ENCODE peak calls at places on chromosome 14, in eight cellular contexts. W is HCT116, G is mesenchymal stem cell, V is SJCRH30, O is kidney, K is A549, U is body of pancreas, E is GM12878. L is an unnamed sample.

GRCh38 chr14:36556811-36557433 is 25.5 kb downstream of the NKX2-8 start:
- DNase-seq in W (peak; percentile 19), G (peak; percentile 21), V (peak; percentile 15), O (no peak), K (peak; percentile 50), U (no peak), E (no peak), L (no peak)

GRCh38 chr14:60647081-60647836 is 2.0 kb downstream of the SIX1 start:
- DNase-seq in W (no peak), G (peak; percentile 48), V (peak; percentile 61), O (peak; percentile 53), K (no peak), U (no peak), E (no peak), L (no peak)

GRCh38 chr14:52835122-52835903 is 43.9 kb upstream of the GNPNAT1 start:
- DNase-seq in W (peak; percentile 57), G (peak; percentile 83), V (peak; percentile 15), O (no peak), K (peak; percentile 66), U (peak; percentile 16), E (no peak), L (no peak)

GRCh38 chr14:61493996-61494395 is 172.6 kb downstream of the PRKCH start:
- DNase-seq in W (no peak), G (no peak), V (no peak), O (no peak), K (no peak), U (no peak), E (no peak), L (no peak)

GRCh38 chr14:96554315-96554910 is 52.2 kb downstream of the PAPOLA start:
- DNase-seq in W (no peak), G (no peak), V (no peak), O (no peak), K (no peak), U (no peak), E (no peak), L (no peak)

GRCh38 chr14:23931705-23932314 is 21.8 kb upstream of the DHRS4 start:
- DNase-seq in W (no peak), G (no peak), V (no peak), O (no peak), K (no peak), U (no peak), E (no peak), L (no peak)

GRCh38 chr14:88521818-88522217 is 33.0 kb downstream of the PTPN21 start:
- DNase-seq in W (no peak), G (no peak), V (no peak), O (no peak), K (no peak), U (no peak), E (no peak), L (no peak)

GRCh38 chr14:35883677-35884293 is 57.6 kb downstream of the BRMS1L start:
- DNase-seq in W (no peak), G (peak; percentile 34), V (no peak), O (no peak), K (peak; percentile 10), U (peak; percentile 23), E (no peak), L (no peak)

GRCh38 chr14:94994245-94994644 is 163.1 kb downstream of the DICER1 start:
- DNase-seq in W (no peak), G (no peak), V (no peak), O (no peak), K (no peak), U (no peak), E (no peak), L (no peak)

GRCh38 chr14:76376001-76376404 is at the start of gene ESRRB:
- DNase-seq in W (peak; percentile 65), G (no peak), V (no peak), O (no peak), K (peak; percentile 48), U (peak; percentile 22), E (no peak), L (no peak)

GRCh38 chr14:75283884-75284563 is 5.4 kb downstream of the FOS start:
- DNase-seq in W (no peak), G (peak; percentile 98), V (no peak), O (no peak), K (no peak), U (peak; percentile 83), E (no peak), L (no peak)

GRCh38 chr14:51818748-51819386 is 41.5 kb upstream of the GNG2 start:
- DNase-seq in W (no peak), G (no peak), V (no peak), O (no peak), K (no peak), U (no peak), E (no peak), L (no peak)

GRCh38 chr14:62071029-62071428 is 308.8 kb downstream of the SNAPC1 start:
- DNase-seq in W (no peak), G (peak; percentile 1), V (no peak), O (no peak), K (no peak), U (no peak), E (no peak), L (no peak)

GRCh38 chr14:90676859-90677258 is 139.4 kb downstream of the TTC7B start:
- DNase-seq in W (no peak), G (peak; percentile 90), V (no peak), O (no peak), K (no peak), U (no peak), E (no peak), L (no peak)

GRCh38 chr14:103185051-103186027 is 62.1 kb downstream of the TNFAIP2 start:
- DNase-seq in W (peak; percentile 40), G (peak; percentile 56), V (peak; percentile 76), O (no peak), K (peak; percentile 31), U (no peak), E (no peak), L (no peak)

GRCh38 chr14:100403802-100404201 is 80.7 kb downstream of the SLC25A47 start:
- DNase-seq in W (no peak), G (no peak), V (no peak), O (no peak), K (no peak), U (no peak), E (no peak), L (no peak)

GRCh38 chr14:33432407-33433023 is 493.8 kb downstream of the NPAS3 start:
- DNase-seq in W (no peak), G (peak; percentile 37), V (peak; percentile 31), O (no peak), K (peak; percentile 1), U (no peak), E (no peak), L (no peak)

GRCh38 chr14:92646952-92647461 is 101.4 kb downstream of the LGMN start:
- DNase-seq in W (no peak), G (peak; percentile 82), V (no peak), O (peak; percentile 37), K (no peak), U (no peak), E (no peak), L (no peak)

GRCh38 chr14:41482861-41483260 is 123.8 kb upstream of the LRFN5 start:
- DNase-seq in W (no peak), G (no peak), V (no peak), O (no peak), K (no peak), U (no peak), E (no peak), L (no peak)

GRCh38 chr14:59240356-59240755 is 51.9 kb downstream of the DAAM1 start:
- DNase-seq in W (no peak), G (no peak), V (no peak), O (no peak), K (no peak), U (no peak), E (peak; percentile 45), L (no peak)

GRCh38 chr14:78982551-78982950 is 812.4 kb downstream of the NRXN3 start:
- DNase-seq in W (no peak), G (no peak), V (no peak), O (no peak), K (no peak), U (no peak), E (no peak), L (no peak)

GRCh38 chr14:68143341-68143807 is 323.8 kb downstream of the RAD51B start:
- DNase-seq in W (no peak), G (peak; percentile 47), V (peak; percentile 86), O (peak; percentile 78), K (no peak), U (peak; percentile 85), E (no peak), L (peak; percentile 95)
- H3K4me1 ChIP-seq in W (peaks cover 97% of the 10 kb centered on the region), G (peaks cover 12% of the 10 kb centered on the region), V (peaks cover 91% of the 10 kb centered on the region), O (peaks cover 22% of the 10 kb centered on the region), K (peaks cover 93% of the 10 kb centered on the region), U (peaks cover 82% of the 10 kb centered on the region), E (no peaks in the 10 kb centered on the region), L (peaks cover 27% of the 10 kb centered on the region)

DNA sequence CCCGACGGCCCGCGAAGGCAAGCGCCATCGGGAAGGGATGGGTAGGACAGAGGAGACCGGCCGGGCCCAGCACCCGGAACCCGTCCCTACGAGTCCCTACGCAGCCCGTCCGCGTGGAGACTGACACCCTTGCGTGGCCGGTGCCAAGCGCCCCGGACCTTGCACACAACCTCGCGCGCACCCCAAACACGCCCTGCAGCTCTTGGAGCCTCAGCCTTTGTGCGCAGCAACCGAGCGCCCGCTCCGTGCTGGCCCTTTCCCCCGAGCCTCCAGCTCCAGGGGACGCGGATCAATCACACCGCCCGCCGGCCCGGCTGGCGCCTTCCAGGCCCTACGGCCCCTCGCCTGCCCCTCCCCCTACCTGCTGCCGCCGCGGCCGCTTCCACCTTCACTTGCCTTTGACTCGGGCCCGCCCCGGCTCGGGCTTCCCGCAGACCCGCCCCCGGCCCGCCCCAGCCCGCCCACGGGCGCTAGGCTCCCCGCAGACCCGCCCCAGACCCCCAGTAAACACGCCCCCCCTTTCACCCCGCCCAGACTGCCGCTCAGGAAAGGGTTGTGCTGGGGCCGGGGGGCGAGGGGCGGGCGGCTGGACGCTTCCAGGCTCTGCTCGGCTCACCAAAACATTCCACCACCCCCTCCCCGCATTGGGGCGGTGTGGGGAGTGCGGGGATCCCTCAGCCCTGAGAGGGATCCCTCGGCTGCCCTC is at the start of gene NDRG2:
- DNase-seq in W (no peak), G (peak; percentile 21), V (peak; percentile 54), O (peak; percentile 95), K (peak; percentile 49), U (peak; percentile 88), E (no peak), L (peak; percentile 88)
- H3K4me3 ChIP-seq in W (peak within 1 kb of the TSS; percentile 72), G (peak within 1 kb of the TSS; percentile 73), V (peak within 1 kb of the TSS; percentile 66), O (peak within 1 kb of the TSS; percentile 67), K (peak within 1 kb of the TSS; percentile 58), U (peak within 1 kb of the TSS; percentile 26), E (no peak within 1 kb of the TSS), L (peak within 1 kb of the TSS; percentile 93)

DNA sequence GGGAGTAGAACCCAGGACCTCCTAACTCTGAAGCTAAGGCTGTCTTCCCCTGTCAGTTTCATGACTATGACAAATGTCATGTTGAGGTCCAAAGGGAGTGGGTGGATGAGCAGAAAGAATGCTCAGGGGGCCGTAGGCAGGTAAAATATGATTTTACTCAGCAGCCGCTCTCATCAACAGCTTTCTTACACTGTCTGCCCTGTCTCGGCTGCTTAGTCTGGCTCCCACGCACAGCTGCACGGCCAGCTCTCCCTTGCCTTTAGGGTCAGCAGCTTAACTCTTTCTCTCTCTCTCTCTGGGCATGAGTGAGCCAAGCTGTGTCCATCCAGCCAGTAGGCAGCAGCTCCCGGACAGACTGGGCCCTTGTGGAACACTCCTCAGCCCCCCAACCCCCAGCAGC is 95.2 kb downstream of the GCH1 start:
- DNase-seq in W (no peak), G (no peak), V (no peak), O (no peak), K (no peak), U (no peak), E (no peak), L (no peak)
- H3K4me1 ChIP-seq in W (peaks cover 5% of the 10 kb centered on the region), G (peaks cover 3% of the 10 kb centered on the region), V (no peaks in the 10 kb centered on the region), O (no peaks in the 10 kb centered on the region), K (peaks cover 3% of the 10 kb centered on the region), U (no peaks in the 10 kb centered on the region), E (no peaks in the 10 kb centered on the region), L (no peaks in the 10 kb centered on the region)

DNA sequence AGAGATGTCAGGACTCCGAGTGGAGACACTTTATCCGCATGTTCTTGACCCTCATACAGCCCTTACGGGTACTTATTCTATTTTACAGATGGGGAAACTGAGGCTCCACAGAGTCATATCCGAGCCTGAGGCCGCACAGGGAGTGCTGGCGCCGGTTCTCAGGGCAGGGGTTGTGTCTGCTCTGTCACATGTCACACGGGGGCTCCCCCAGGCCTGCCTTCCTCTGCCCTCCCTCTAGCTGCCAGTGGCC is 988 bp upstream of the INF2 start:
- DNase-seq in W (no peak), G (no peak), V (no peak), O (no peak), K (no peak), U (no peak), E (no peak), L (no peak)
- H3K4me3 ChIP-seq in W (peak overlapping the region; percentile 85), G (peak overlapping the region; percentile 72), V (peak overlapping the region; percentile 98), O (peak overlapping the region; percentile 53), K (peak overlapping the region; percentile 99), U (no peak overlapping the region), E (no peak overlapping the region), L (no peak overlapping the region)

L was measured in ovary.